ENCODE peak calls at places on chromosomes 2 and 18, in seven cellular contexts. P, O, I, Z, A, H and B are unnamed samples.

GRCh38 chr18:31722369-31722957 is 38.1 kb upstream of the B4GALT6 start:
- DNase-seq in P (peak; percentile 50), Z (peak; percentile 84), A (peak; percentile 71), I (peak; percentile 85), O (peak; percentile 19), H (peak; percentile 45), B (peak; percentile 76)

GRCh38 chr18:80202264-80202998 is 44.9 kb downstream of the PARD6G start:
- DNase-seq in O (no peak), P (no peak), A (no peak), I (no peak), H (no peak), Z (no peak), B (no peak)

GRCh38 chr2:207394203-207394741 is 135.5 kb upstream of the CREB1 start:
- DNase-seq in H (no peak), O (no peak), Z (no peak), A (no peak), I (no peak), P (no peak), B (peak; percentile 89)

GRCh38 chr18:9337875-9338274 is 3.3 kb downstream of the TWSG1 start:
- DNase-seq in Z (no peak), A (no peak), P (no peak), H (no peak), I (no peak), O (no peak), B (peak; percentile 56)

GRCh38 chr2:62725712-62726055 is 20.2 kb downstream of the EHBP1 start:
- DNase-seq in A (no peak), I (no peak), H (no peak), Z (no peak), P (no peak), O (no peak), B (no peak)

GRCh38 chr2:109663721-109664120 is 49.6 kb downstream of the SOWAHC start:
- DNase-seq in Z (peak; percentile 58), P (peak; percentile 31), H (no peak), O (no peak), A (no peak), I (no peak), B (peak; percentile 98)

GRCh38 chr2:60347781-60348180 is 205.7 kb downstream of the BCL11A start:
- DNase-seq in P (no peak), I (no peak), H (no peak), A (no peak), Z (no peak), O (no peak), B (peak; percentile 71)

GRCh38 chr18:39681061-39681460 is 2115.5 kb upstream of the CELF4 start:
- DNase-seq in I (no peak), P (no peak), A (no peak), O (no peak), Z (peak; percentile 27), H (no peak), B (no peak)

GRCh38 chr2:37083873-37084792 is at the start of the genes GPATCH11 and HEATR5B:
- DNase-seq in P (peak; percentile 93), I (peak; percentile 97), O (peak; percentile 91), H (peak; percentile 94), A (peak; percentile 94), Z (peak; percentile 97), B (peak; percentile 97)

GRCh38 chr2:80073134-80073561 is 231.4 kb downstream of the LRRTM1 start:
- DNase-seq in A (no peak), I (peak; percentile 22), O (no peak), H (peak; percentile 9), Z (peak; percentile 45), P (no peak), B (peak; percentile 50)

GRCh38 chr2:1605102-1605501 is 139.2 kb downstream of the PXDN start:
- DNase-seq in O (no peak), A (peak; percentile 29), P (peak; percentile 60), I (no peak), Z (no peak), H (no peak), B (no peak)

GRCh38 chr2:198135481-198135934 is 331.1 kb downstream of the PLCL1 start:
- DNase-seq in Z (no peak), A (no peak), P (no peak), I (no peak), H (no peak), O (no peak), B (no peak)

GRCh38 chr18:2547477-2548087 is 23.7 kb downstream of the METTL4 start:
- DNase-seq in P (no peak), A (no peak), Z (no peak), O (no peak), I (no peak), H (peak; percentile 39), B (peak; percentile 54)

GRCh38 chr2:43384143-43384542 is 157.7 kb upstream of the ZFP36L2 start:
- DNase-seq in O (no peak), P (no peak), A (no peak), H (no peak), Z (no peak), I (no peak), B (no peak)

GRCh38 chr18:54257015-54257414 is 12.3 kb upstream of the POLI start:
- DNase-seq in I (no peak), A (no peak), O (no peak), P (no peak), H (no peak), Z (peak; percentile 45), B (no peak)

GRCh38 chr2:150767924-150768801 is 280.7 kb upstream of the RND3 start:
- DNase-seq in I (no peak), P (no peak), Z (no peak), A (no peak), O (no peak), H (no peak), B (no peak)

GRCh38 chr2:111045771-111046444 is 74.8 kb upstream of the BCL2L11 start:
- DNase-seq in P (no peak), I (no peak), H (no peak), Z (no peak), A (no peak), O (no peak), B (no peak)

GRCh38 chr2:122417114-122417513 is 661.7 kb downstream of the TSN start:
- DNase-seq in H (no peak), O (no peak), I (no peak), P (no peak), A (no peak), Z (no peak), B (no peak)

GRCh38 chr2:8551622-8552074 is 130.2 kb upstream of the ID2 start:
- DNase-seq in H (no peak), O (no peak), Z (peak; percentile 69), P (no peak), I (no peak), A (peak; percentile 61), B (no peak)

GRCh38 chr2:152505495-152505906 is 170.5 kb downstream of the FMNL2 start:
- DNase-seq in A (no peak), O (no peak), I (no peak), H (no peak), P (peak; percentile 25), Z (peak; percentile 30), B (peak; percentile 64)

GRCh38 chr2:170715062-170715931 is at the start of gene SP5:
- DNase-seq in H (peak; percentile 45), O (peak; percentile 22), Z (peak; percentile 45), I (peak; percentile 78), A (peak; percentile 47), P (peak; percentile 31), B (peak; percentile 20)

GRCh38 chr2:9844036-9844483 is 786 bp downstream of the TAF1B start:
- DNase-seq in O (no peak), H (no peak), Z (no peak), P (no peak), A (no peak), I (no peak), B (no peak)

GRCh38 chr18:44130365-44130942 is 550.2 kb upstream of the SETBP1 start:
- DNase-seq in I (peak; percentile 14), A (no peak), H (no peak), Z (peak; percentile 34), P (no peak), O (no peak), B (peak; percentile 40)

GRCh38 chr2:64478502-64479230 is 24.7 kb downstream of the LGALSL start:
- DNase-seq in I (no peak), P (no peak), A (no peak), Z (no peak), H (no peak), O (no peak), B (no peak)

GRCh38 chr18:8177330-8178016 is 431.8 kb upstream of the RAB12 start:
- DNase-seq in A (no peak), I (peak; percentile 50), O (no peak), Z (peak; percentile 70), P (no peak), H (no peak), B (peak; percentile 67)

GRCh38 chr2:10912076-10912731 is 470 bp downstream of the KCNF1 start:
- DNase-seq in H (no peak), I (no peak), Z (no peak), P (no peak), O (no peak), A (no peak), B (no peak)
- H3K4me3 ChIP-seq in H (no peak overlapping the region), I (no peak overlapping the region), Z (peak overlapping the region; percentile 12), P (peak overlapping the region; percentile 32), O (no peak overlapping the region), A (no peak overlapping the region), B (peak overlapping the region; percentile 21)

GRCh38 chr2:46303822-46304221 is 6.6 kb downstream of the EPAS1 start:
- DNase-seq in Z (no peak), A (no peak), H (no peak), O (no peak), I (no peak), P (no peak), B (no peak)

GRCh38 chr2:46304635-46305034 is 7.4 kb downstream of the EPAS1 start:
- DNase-seq in O (no peak), H (peak; percentile 56), P (no peak), I (no peak), Z (no peak), A (no peak), B (no peak)

GRCh38 chr2:46305767-46306166 is 8.6 kb downstream of the EPAS1 start:
- DNase-seq in P (no peak), Z (no peak), H (no peak), A (no peak), O (no peak), I (no peak), B (no peak)

GRCh38 chr2:46306320-46306719 is 9.1 kb downstream of the EPAS1 start:
- DNase-seq in H (no peak), O (no peak), I (no peak), A (no peak), P (no peak), Z (no peak), B (peak; percentile 99)

GRCh38 chr2:46305177-46305576 is 8.0 kb downstream of the EPAS1 start:
- DNase-seq in P (no peak), A (no peak), O (no peak), Z (no peak), I (no peak), H (no peak), B (no peak)
- H3K27me3 ChIP-seq in P (peaks cover 6% of the 10 kb centered on the region), A (peaks cover 11% of the 10 kb centered on the region), O (peaks cover 4% of the 10 kb centered on the region), Z (no peaks in the 10 kb centered on the region), I (no peaks in the 10 kb centered on the region), H (peaks cover 8% of the 10 kb centered on the region), B (no peaks in the 10 kb centered on the region)

DNA sequence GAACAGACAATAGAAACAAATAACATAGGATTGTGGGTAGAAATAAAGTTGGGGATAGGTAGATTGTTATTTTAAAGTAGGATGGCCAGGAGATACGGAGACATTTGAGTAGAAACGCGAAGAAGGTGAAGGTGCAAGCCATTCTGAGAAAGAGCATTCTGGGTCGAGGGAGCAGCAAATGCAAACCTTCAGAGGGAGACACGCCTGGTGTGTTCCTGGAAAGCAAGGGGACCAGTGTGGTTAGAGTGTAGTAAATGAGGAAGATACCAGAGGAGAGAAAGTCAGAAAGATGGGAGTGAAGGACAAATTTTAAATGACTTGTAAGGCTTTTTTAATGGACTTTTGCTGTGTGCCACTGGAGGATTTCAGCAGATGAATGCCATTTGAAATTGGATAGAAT is 1.7 kb downstream of the CYP20A1 start:
- DNase-seq in A (no peak), I (no peak), P (no peak), Z (no peak), O (no peak), H (no peak), B (no peak)
- H3K4me3 ChIP-seq in A (peak overlapping the region; percentile 99), I (no peak overlapping the region), P (no peak overlapping the region), Z (peak overlapping the region; percentile 76), O (peak overlapping the region; percentile 2), H (no peak overlapping the region), B (no peak overlapping the region)

GRCh38 chr2:75870133-75870532 is 159.4 kb upstream of the GCFC2 start:
- DNase-seq in Z (no peak), O (no peak), H (no peak), I (no peak), A (no peak), P (no peak), B (no peak)
- H3K27me3 ChIP-seq in Z (no peaks in the 10 kb centered on the region), O (no peaks in the 10 kb centered on the region), H (no peaks in the 10 kb centered on the region), I (no peaks in the 10 kb centered on the region), A (no peaks in the 10 kb centered on the region), P (no peaks in the 10 kb centered on the region), B (no peaks in the 10 kb centered on the region)